ENCODE peak calls at places on chromosome 1, in six cellular contexts. One of them, this sample, is unnamed.
A peak's percentile ranks its signal among the peaks of the same experiment; 100 is the strongest.

GRCh38 chr1:65209005-65209885 is 61.2 kb downstream of the AK4 start:
- DNase-seq in astrocyte: peak; percentile 12
- DNase-seq in Peyer's patch: no peak
- DNase-seq in fibroblast of lung: peak; percentile 65
- DNase-seq in uterus: peak; percentile 28
- DNase-seq in heart right ventricle: peak; percentile 63
- DNase-seq in this sample: peak; percentile 46

GRCh38 chr1:229287257-229287656 is 16.3 kb downstream of the RAB4A start:
- DNase-seq in heart right ventricle: no peak
- DNase-seq in astrocyte: no peak
- DNase-seq in fibroblast of lung: no peak
- DNase-seq in uterus: no peak
- DNase-seq in Peyer's patch: no peak
- DNase-seq in this sample: peak; percentile 74

GRCh38 chr1:221712776-221713431 is 29.0 kb downstream of the DUSP10 start:
- DNase-seq in astrocyte: no peak
- DNase-seq in fibroblast of lung: no peak
- DNase-seq in uterus: no peak
- DNase-seq in heart right ventricle: no peak
- DNase-seq in Peyer's patch: peak; percentile 75
- DNase-seq in this sample: no peak

GRCh38 chr1:24849653-24850295 is 80.3 kb downstream of the RUNX3 start:
- DNase-seq in uterus: no peak
- DNase-seq in heart right ventricle: peak; percentile 22
- DNase-seq in astrocyte: no peak
- DNase-seq in Peyer's patch: no peak
- DNase-seq in fibroblast of lung: peak; percentile 49
- DNase-seq in this sample: no peak

GRCh38 chr1:200039849-200040479 is 12.5 kb downstream of the NR5A2 start:
- DNase-seq in uterus: no peak
- DNase-seq in fibroblast of lung: no peak
- DNase-seq in heart right ventricle: no peak
- DNase-seq in Peyer's patch: no peak
- DNase-seq in astrocyte: no peak
- DNase-seq in this sample: no peak

GRCh38 chr1:156346636-156347035 is 8.3 kb downstream of the TSACC start:
- DNase-seq in Peyer's patch: no peak
- DNase-seq in heart right ventricle: no peak
- DNase-seq in uterus: no peak
- DNase-seq in astrocyte: peak; percentile 49
- DNase-seq in fibroblast of lung: no peak
- DNase-seq in this sample: no peak

GRCh38 chr1:153553691-153554608 is 4.9 kb upstream of the S100A3 start:
- DNase-seq in heart right ventricle: no peak
- DNase-seq in uterus: no peak
- DNase-seq in astrocyte: no peak
- DNase-seq in fibroblast of lung: peak; percentile 32
- DNase-seq in Peyer's patch: no peak
- DNase-seq in this sample: peak; percentile 28

GRCh38 chr1:188715566-188715965 is 1762.1 kb downstream of the BRINP3 start:
- DNase-seq in Peyer's patch: no peak
- DNase-seq in fibroblast of lung: no peak
- DNase-seq in astrocyte: no peak
- DNase-seq in heart right ventricle: no peak
- DNase-seq in uterus: no peak
- DNase-seq in this sample: peak; percentile 10

GRCh38 chr1:220371324-220371723 is 99.1 kb upstream of the RAB3GAP2 start:
- DNase-seq in fibroblast of lung: no peak
- DNase-seq in heart right ventricle: no peak
- DNase-seq in astrocyte: no peak
- DNase-seq in uterus: no peak
- DNase-seq in Peyer's patch: no peak
- DNase-seq in this sample: peak; percentile 53

GRCh38 chr1:232627645-232628334 is 2.1 kb downstream of the SIPA1L2 start:
- DNase-seq in astrocyte: peak; percentile 34
- DNase-seq in Peyer's patch: no peak
- DNase-seq in uterus: no peak
- DNase-seq in heart right ventricle: no peak
- DNase-seq in fibroblast of lung: peak; percentile 44
- DNase-seq in this sample: peak; percentile 86

GRCh38 chr1:157111396-157112165 is 12.0 kb upstream of the ETV3L start:
- DNase-seq in Peyer's patch: no peak
- DNase-seq in fibroblast of lung: no peak
- DNase-seq in astrocyte: no peak
- DNase-seq in uterus: no peak
- DNase-seq in heart right ventricle: no peak
- DNase-seq in this sample: no peak

GRCh38 chr1:11948822-11949458 is 14.4 kb downstream of the PLOD1 start:
- DNase-seq in fibroblast of lung: no peak
- DNase-seq in Peyer's patch: no peak
- DNase-seq in astrocyte: no peak
- DNase-seq in uterus: no peak
- DNase-seq in heart right ventricle: no peak
- DNase-seq in this sample: peak; percentile 36

GRCh38 chr1:94807742-94808491 is 12.2 kb upstream of the SLC44A3 start:
- DNase-seq in heart right ventricle: no peak
- DNase-seq in uterus: no peak
- DNase-seq in fibroblast of lung: peak; percentile 28
- DNase-seq in astrocyte: no peak
- DNase-seq in Peyer's patch: no peak
- DNase-seq in this sample: no peak

DNA sequence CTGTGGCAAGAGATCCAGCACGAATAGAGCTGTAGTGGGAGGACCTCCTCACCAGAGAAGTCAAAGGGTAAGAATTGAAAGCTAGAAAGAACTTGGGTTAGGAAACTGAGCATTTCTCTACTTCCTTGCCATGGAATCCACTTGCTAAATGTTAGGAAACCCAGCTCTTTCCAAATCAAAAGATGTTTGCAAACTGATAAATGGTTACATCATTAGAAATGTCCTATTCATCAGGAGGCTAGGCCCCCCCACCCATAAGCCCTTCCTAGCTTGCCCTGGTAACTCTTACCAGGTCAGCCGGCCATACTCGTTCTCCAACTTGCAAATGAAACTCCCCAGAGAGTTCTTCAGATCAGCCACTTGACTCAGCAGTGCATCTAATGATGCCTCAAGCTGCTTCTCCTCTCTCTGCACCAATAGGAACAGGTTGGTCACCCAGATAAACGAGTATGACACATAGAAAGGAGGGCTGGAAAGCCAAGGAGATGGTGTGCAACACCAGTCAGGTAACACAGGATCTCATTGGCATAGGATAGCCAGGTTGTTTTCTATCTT is 1.5 kb downstream of the MED8 start:
- DNase-seq in astrocyte: no peak
- DNase-seq in heart right ventricle: no peak
- DNase-seq in uterus: no peak
- DNase-seq in Peyer's patch: no peak
- DNase-seq in fibroblast of lung: no peak
- DNase-seq in this sample: peak; percentile 93
- H3K4me3 ChIP-seq in astrocyte: peak overlapping the region; percentile 95
- H3K4me3 ChIP-seq in heart right ventricle: no peak overlapping the region
- H3K4me3 ChIP-seq in uterus: peak overlapping the region; percentile 80
- H3K4me3 ChIP-seq in Peyer's patch: no peak overlapping the region
- H3K4me3 ChIP-seq in fibroblast of lung: peak overlapping the region; percentile 96
- H3K4me3 ChIP-seq in this sample: no peak overlapping the region

DNA sequence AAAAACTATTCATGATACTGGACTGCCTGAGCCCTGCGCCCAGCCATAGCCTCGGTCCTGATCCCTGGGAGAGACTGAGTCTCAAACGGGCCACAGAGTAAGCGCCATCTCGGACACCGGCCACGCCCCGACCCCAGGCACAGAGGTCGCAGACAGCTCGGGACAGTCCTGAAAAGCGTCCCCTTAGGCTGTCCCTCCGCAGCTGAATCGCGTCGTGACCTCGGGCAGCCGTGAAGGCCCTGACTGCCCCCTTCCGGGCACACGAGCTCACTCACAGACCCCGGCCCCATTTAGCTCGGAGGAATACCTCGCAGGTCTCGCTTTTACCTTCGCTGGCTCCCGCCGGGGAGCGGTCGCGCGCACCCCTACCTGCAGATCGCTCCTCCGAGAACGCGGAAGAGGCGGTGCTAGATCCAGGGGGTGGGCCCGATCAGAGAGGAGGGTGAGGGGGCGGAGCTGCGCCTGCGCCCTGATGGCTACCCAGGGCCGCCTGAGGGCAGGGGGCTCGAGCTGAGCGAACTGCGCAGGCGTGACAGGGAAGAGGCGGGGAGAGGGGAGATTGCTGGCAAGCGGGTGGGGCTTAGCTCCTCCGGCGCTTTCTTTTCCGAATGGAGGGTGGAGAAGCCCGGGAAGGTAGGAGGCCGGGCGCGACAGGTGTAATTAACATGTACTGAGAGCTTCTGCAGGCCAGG is at the start of gene MKNK1:
- DNase-seq in uterus: peak; percentile 96
- DNase-seq in Peyer's patch: peak; percentile 95
- DNase-seq in astrocyte: peak; percentile 75
- DNase-seq in fibroblast of lung: peak; percentile 92
- DNase-seq in heart right ventricle: peak; percentile 97
- DNase-seq in this sample: peak; percentile 94
- TF ChIP-seq CTCF in uterus: peak; percentile 32
- TF ChIP-seq CTCF in Peyer's patch: no peak
- TF ChIP-seq CTCF in astrocyte: no peak
- TF ChIP-seq CTCF in fibroblast of lung: peak; percentile 20
- TF ChIP-seq CTCF in heart right ventricle: peak; percentile 32
- TF ChIP-seq CTCF in this sample: peak; percentile 8

GRCh38 chr1:37238376-37239224 is 204.3 kb upstream of the GRIK3 start:
- DNase-seq in fibroblast of lung: no peak
- DNase-seq in uterus: no peak
- DNase-seq in astrocyte: no peak
- DNase-seq in Peyer's patch: no peak
- DNase-seq in heart right ventricle: no peak
- DNase-seq in this sample: peak; percentile 33

GRCh38 chr1:37239225-37239740 is 205.0 kb upstream of the GRIK3 start:
- DNase-seq in uterus: no peak
- DNase-seq in heart right ventricle: no peak
- DNase-seq in Peyer's patch: no peak
- DNase-seq in astrocyte: no peak
- DNase-seq in fibroblast of lung: no peak
- DNase-seq in this sample: no peak

GRCh38 chr1:37234941-37235418 is 200.7 kb upstream of the GRIK3 start:
- DNase-seq in uterus: no peak
- DNase-seq in heart right ventricle: no peak
- DNase-seq in astrocyte: no peak
- DNase-seq in fibroblast of lung: no peak
- DNase-seq in Peyer's patch: no peak
- DNase-seq in this sample: no peak

GRCh38 chr1:37240897-37241296 is 206.6 kb upstream of the GRIK3 start:
- DNase-seq in fibroblast of lung: no peak
- DNase-seq in astrocyte: no peak
- DNase-seq in Peyer's patch: no peak
- DNase-seq in heart right ventricle: no peak
- DNase-seq in uterus: no peak
- DNase-seq in this sample: no peak

DNA sequence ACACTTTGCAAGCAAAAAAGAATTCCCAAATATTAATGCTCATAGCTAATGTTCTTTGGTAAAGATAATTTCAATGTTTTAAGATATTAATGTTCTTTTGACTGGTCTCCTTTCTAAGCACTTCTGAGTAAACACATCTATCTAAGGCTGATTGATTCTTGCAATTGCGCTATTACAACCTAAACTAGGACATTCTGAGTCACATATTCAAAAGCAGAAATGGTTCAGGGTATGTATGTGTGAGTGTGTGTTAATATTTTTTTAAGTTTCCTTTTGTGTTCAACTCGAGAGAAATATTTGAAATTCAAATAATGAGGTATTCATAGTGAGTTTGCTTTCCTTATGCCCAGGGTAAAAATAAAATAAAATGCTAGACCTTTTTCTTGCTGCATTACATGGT is 203.6 kb upstream of the GRIK3 start:
- DNase-seq in uterus: no peak
- DNase-seq in fibroblast of lung: no peak
- DNase-seq in astrocyte: no peak
- DNase-seq in heart right ventricle: no peak
- DNase-seq in Peyer's patch: no peak
- DNase-seq in this sample: no peak
- H3K4me3 ChIP-seq in uterus: no peak overlapping the region
- H3K4me3 ChIP-seq in fibroblast of lung: no peak overlapping the region
- H3K4me3 ChIP-seq in astrocyte: no peak overlapping the region
- H3K4me3 ChIP-seq in heart right ventricle: no peak overlapping the region
- H3K4me3 ChIP-seq in Peyer's patch: no peak overlapping the region
- H3K4me3 ChIP-seq in this sample: no peak overlapping the region

GRCh38 chr1:162367772-162368171 is 8.9 kb downstream of the SPATA46 start:
- DNase-seq in heart right ventricle: no peak
- DNase-seq in uterus: no peak
- DNase-seq in fibroblast of lung: no peak
- DNase-seq in astrocyte: no peak
- DNase-seq in Peyer's patch: no peak
- DNase-seq in this sample: no peak

GRCh38 chr1:162366149-162366548 is 10.5 kb downstream of the SPATA46 start:
- DNase-seq in Peyer's patch: no peak
- DNase-seq in heart right ventricle: no peak
- DNase-seq in astrocyte: no peak
- DNase-seq in uterus: no peak
- DNase-seq in fibroblast of lung: no peak
- DNase-seq in this sample: no peak

GRCh38 chr1:162367073-162367472 is 9.6 kb downstream of the SPATA46 start:
- DNase-seq in fibroblast of lung: no peak
- DNase-seq in Peyer's patch: no peak
- DNase-seq in uterus: no peak
- DNase-seq in heart right ventricle: peak; percentile 9
- DNase-seq in astrocyte: no peak
- DNase-seq in this sample: no peak

GRCh38 chr1:162365284-162366041 is 11.2 kb downstream of the SPATA46 start:
- DNase-seq in astrocyte: no peak
- DNase-seq in fibroblast of lung: no peak
- DNase-seq in uterus: no peak
- DNase-seq in heart right ventricle: no peak
- DNase-seq in Peyer's patch: no peak
- DNase-seq in this sample: no peak

GRCh38 chr1:162366671-162367070 is 10.0 kb downstream of the SPATA46 start:
- DNase-seq in Peyer's patch: no peak
- DNase-seq in astrocyte: no peak
- DNase-seq in fibroblast of lung: no peak
- DNase-seq in uterus: no peak
- DNase-seq in heart right ventricle: no peak
- DNase-seq in this sample: no peak
- TF ChIP-seq CTCF in Peyer's patch: no peak
- TF ChIP-seq CTCF in astrocyte: no peak
- TF ChIP-seq CTCF in fibroblast of lung: no peak
- TF ChIP-seq CTCF in uterus: no peak
- TF ChIP-seq CTCF in heart right ventricle: no peak
- TF ChIP-seq CTCF in this sample: no peak

DNA sequence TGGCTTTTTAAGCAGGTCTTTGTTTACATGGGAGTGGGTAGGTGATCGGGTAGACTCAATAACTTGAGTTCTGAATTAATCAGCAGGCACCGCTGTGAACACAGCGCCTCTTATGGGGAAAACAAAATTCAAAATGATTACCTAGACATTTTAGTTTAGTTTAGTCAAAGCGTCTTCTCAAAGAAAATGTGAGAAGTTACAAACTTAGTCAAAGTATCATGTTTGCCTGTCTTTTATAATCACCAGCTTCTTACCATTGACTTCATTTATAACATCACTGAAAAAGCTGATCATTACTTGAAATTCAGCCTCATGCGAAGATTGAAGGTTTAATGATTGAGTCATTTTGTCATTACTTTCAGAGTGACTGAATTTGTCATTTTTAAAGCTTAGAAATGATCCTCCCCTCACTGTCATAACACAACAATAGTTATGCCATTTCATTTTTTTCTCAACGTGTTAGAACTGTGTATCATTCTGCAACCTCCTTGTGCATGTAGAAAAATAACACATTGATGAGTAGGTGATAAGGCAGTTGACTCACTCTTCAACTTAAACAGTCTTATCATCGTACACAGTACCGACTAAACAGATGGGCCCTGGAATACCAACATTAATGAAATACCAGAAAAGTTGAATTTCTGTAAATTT is 188.5 kb downstream of the NFIA start:
- DNase-seq in uterus: no peak
- DNase-seq in astrocyte: peak; percentile 42
- DNase-seq in fibroblast of lung: peak; percentile 37
- DNase-seq in heart right ventricle: no peak
- DNase-seq in Peyer's patch: no peak
- DNase-seq in this sample: peak; percentile 50
- H3K4me3 ChIP-seq in uterus: no peak overlapping the region
- H3K4me3 ChIP-seq in astrocyte: no peak overlapping the region
- H3K4me3 ChIP-seq in fibroblast of lung: no peak overlapping the region
- H3K4me3 ChIP-seq in heart right ventricle: no peak overlapping the region
- H3K4me3 ChIP-seq in Peyer's patch: no peak overlapping the region
- H3K4me3 ChIP-seq in this sample: no peak overlapping the region

This sample was measured in epithelial cell of esophagus.